ENCODE peak calls at places on chromosomes 11 and 22, in five cellular contexts. O is SK-N-SH, L is HepG2, Y is K562, A is GM12878. C is an unnamed sample.

GRCh38 chr11:68146704-68147474 is 25.7 kb upstream of the CHKA start:
- DNase-seq in O (peak; percentile 82), L (peak; percentile 97), Y (peak; percentile 81), A (no peak), C (peak; percentile 50)

GRCh38 chr11:33723238-33723881 is 12.9 kb downstream of the CD59 start:
- DNase-seq in O (no peak), L (no peak), Y (peak; percentile 63), A (no peak), C (peak; percentile 96)

GRCh38 chr11:57249384-57250319 is 12.6 kb upstream of the APLNR start:
- DNase-seq in O (no peak), L (peak; percentile 23), Y (peak; percentile 65), A (no peak), C (peak; percentile 64)

GRCh38 chr22:32407936-32408335 is 4.1 kb downstream of the RTCB start:
- DNase-seq in O (no peak), L (no peak), Y (no peak), A (no peak), C (no peak)

GRCh38 chr22:44214187-44214586 is 33.5 kb downstream of the PARVG start:
- DNase-seq in O (no peak), L (no peak), Y (no peak), A (no peak), C (no peak)

GRCh38 chr11:64864473-64865285 is 13.7 kb downstream of the EHD1 start:
- DNase-seq in O (no peak), L (no peak), Y (peak; percentile 34), A (no peak), C (peak; percentile 97)

GRCh38 chr22:38938925-38939324 is 18.5 kb upstream of the APOBEC3A start:
- DNase-seq in O (no peak), L (no peak), Y (no peak), A (no peak), C (no peak)

GRCh38 chr22:38734203-38735100 is 21.3 kb downstream of the SUN2 start:
- DNase-seq in O (no peak), L (no peak), Y (no peak), A (no peak), C (no peak)

GRCh38 chr11:8084352-8084751 is 3.3 kb downstream of the TUB start:
- DNase-seq in O (no peak), L (no peak), Y (no peak), A (no peak), C (no peak)

GRCh38 chr11:75264971-75265370 is 24.4 kb downstream of the TPBGL start:
- DNase-seq in O (no peak), L (no peak), Y (no peak), A (no peak), C (no peak)

GRCh38 chr22:35649636-35650250 is 1.5 kb downstream of the APOL6 start:
- DNase-seq in O (no peak), L (no peak), Y (no peak), A (no peak), C (no peak)

GRCh38 chr11:76696756-76697155 is 26.2 kb upstream of the LRRC32 start:
- DNase-seq in O (no peak), L (no peak), Y (no peak), A (no peak), C (no peak)

GRCh38 chr11:41074318-41074717 is 385.1 kb downstream of the LRRC4C start:
- DNase-seq in O (no peak), L (no peak), Y (no peak), A (no peak), C (no peak)

GRCh38 chr11:44071157-44071556 is 5.1 kb downstream of the ACCS start:
- DNase-seq in O (no peak), L (no peak), Y (no peak), A (no peak), C (no peak)

GRCh38 chr11:128451651-128452470 is 135.5 kb downstream of the ETS1 start:
- DNase-seq in O (no peak), L (peak; percentile 82), Y (no peak), A (no peak), C (peak; percentile 57)

GRCh38 chr22:39249081-39249704 is 4.4 kb upstream of the PDGFB start:
- DNase-seq in O (no peak), L (no peak), Y (no peak), A (no peak), C (no peak)

GRCh38 chr22:43186272-43187170 is at the start of gene TTLL12:
- DNase-seq in O (peak; percentile 84), L (no peak), Y (peak; percentile 68), A (no peak), C (peak; percentile 21)

GRCh38 chr11:72582206-72583176 is 91.7 kb downstream of the PDE2A start:
- DNase-seq in O (no peak), L (no peak), Y (no peak), A (no peak), C (no peak)

GRCh38 chr11:47724041-47724729 is 9.0 kb upstream of the AGBL2 start:
- DNase-seq in O (no peak), L (peak; percentile 98), Y (no peak), A (no peak), C (peak; percentile 89)

GRCh38 chr11:93659216-93659615 is 2.3 kb upstream of the CEP295 start:
- DNase-seq in O (no peak), L (no peak), Y (no peak), A (no peak), C (no peak)

GRCh38 chr22:21985214-21985613 is 2.6 kb upstream of the TOP3B start:
- DNase-seq in O (no peak), L (no peak), Y (no peak), A (no peak), C (no peak)

GRCh38 chr11:70068950-70069349 is 9.2 kb upstream of the ANO1 start:
- DNase-seq in O (peak; percentile 14), L (no peak), Y (no peak), A (no peak), C (no peak)

GRCh38 chr11:102244681-102245409 is 72.4 kb upstream of the BIRC3 start:
- DNase-seq in O (no peak), L (no peak), Y (no peak), A (no peak), C (peak; percentile 87)

GRCh38 chr11:72113170-72113808 is 794 bp upstream of the ANAPC15 start:
- DNase-seq in O (no peak), L (no peak), Y (no peak), A (no peak), C (peak; percentile 52)

GRCh38 chr11:118241191-118242098 is 10.7 kb downstream of the MPZL3 start:
- DNase-seq in O (no peak), L (peak; percentile 39), Y (peak; percentile 35), A (no peak), C (no peak)

GRCh38 chr11:17585911-17586695 is 39.0 kb downstream of the OTOG start:
- DNase-seq in O (no peak), L (no peak), Y (no peak), A (no peak), C (no peak)

GRCh38 chr11:63491614-63492372 is 826 bp upstream of the PLAAT5 start:
- DNase-seq in O (no peak), L (peak; percentile 92), Y (no peak), A (no peak), C (peak; percentile 46)

GRCh38 chr11:73195191-73196007 is 22.7 kb upstream of the P2RY2 start:
- DNase-seq in O (no peak), L (peak; percentile 48), Y (no peak), A (no peak), C (no peak)

GRCh38 chr11:1147792-1148191 is 10.0 kb upstream of the MUC5AC start:
- DNase-seq in O (no peak), L (no peak), Y (no peak), A (no peak), C (no peak)

GRCh38 chr22:41770715-41771452 is 29.6 kb upstream of the CCDC134 start:
- DNase-seq in O (no peak), L (no peak), Y (no peak), A (no peak), C (no peak)
- TF ChIP-seq MXI1 in O (no peak), L (no peak), Y (no peak), A (no peak), C (no peak)

GRCh38 chr11:6757373-6757967 is 14.3 kb downstream of the OR2AG2 start:
- DNase-seq in O (peak; percentile 27), L (peak; percentile 44), Y (peak; percentile 28), A (no peak), C (peak; percentile 59)
- TF ChIP-seq MXI1 in O (no peak), L (no peak), Y (no peak), A (no peak), C (no peak)

DNA sequence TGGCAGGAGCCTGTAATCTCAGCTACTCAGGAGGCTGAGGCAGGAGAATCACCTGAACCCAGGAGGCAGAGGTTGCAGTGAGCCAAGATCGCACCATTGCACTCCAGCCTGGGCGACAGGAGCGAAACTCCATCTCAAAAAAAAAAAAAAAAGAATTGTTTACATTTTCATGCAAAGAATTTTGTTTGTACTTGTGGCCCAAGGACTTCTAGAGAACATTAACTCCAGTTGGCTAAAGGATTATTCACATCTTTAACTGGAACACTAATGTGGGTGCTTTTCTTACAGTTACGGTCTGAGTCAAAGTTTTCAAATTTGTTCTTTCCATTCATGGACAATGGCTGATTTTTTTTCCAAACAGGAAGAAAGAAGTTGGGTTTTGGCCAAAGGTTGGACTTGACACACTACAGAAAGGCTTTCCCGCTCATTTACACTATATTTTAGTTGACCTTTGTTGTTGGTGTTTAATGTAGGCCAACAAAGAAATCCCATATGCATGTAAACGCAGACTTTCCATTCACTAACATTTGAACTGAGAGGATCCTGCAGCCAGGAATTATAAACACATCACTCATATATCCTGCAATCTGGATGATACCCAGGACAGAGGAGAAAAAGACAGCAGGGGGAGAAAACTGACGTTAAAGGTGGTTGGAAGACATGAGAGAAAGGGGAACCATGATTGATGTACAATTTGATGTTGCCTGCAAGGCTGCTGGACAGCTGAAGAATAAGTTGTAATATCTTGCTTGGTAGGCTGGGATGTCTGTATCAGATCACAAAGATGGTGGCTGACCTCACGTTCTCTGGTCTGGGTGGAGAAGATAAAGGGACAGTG is 13.1 kb downstream of the POU2AF1 start:
- DNase-seq in O (no peak), L (peak; percentile 95), Y (no peak), A (no peak), C (no peak)
- TF ChIP-seq MXI1 in O (no peak), L (no peak), Y (no peak), A (no peak), C (no peak)

DNA sequence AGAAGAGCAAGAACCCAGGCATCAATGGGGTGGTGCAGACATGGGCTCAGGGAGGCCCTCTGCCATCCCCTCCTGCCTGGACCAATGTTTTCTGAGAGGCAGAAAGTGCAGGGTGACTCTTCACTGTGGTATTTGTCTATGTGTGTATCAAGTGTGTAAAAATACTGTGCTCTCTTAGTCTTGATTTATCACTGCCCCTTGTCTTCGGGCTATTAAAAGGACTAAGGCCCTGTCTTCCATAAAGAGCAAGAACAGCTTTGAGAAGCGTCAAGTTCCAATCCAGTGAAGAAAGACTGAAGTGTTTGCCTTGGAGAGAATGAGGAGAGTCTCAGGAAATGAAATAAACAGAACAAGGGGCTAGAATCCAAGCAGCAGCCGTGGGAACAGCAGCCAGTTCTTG is 14.4 kb downstream of the PRSS23 start:
- DNase-seq in O (no peak), L (no peak), Y (no peak), A (no peak), C (peak; percentile 67)
- TF ChIP-seq MXI1 in O (no peak), L (no peak), Y (no peak), A (no peak), C (no peak)

GRCh38 chr22:49773531-49773930 is 54.1 kb downstream of the BRD1 start:
- DNase-seq in O (no peak), L (no peak), Y (no peak), A (no peak), C (no peak)
- TF ChIP-seq MXI1 in O (no peak), L (no peak), Y (no peak), A (no peak), C (no peak)